ENCODE peak calls at places on chromosomes 6 and 20, in six cellular contexts. One of them, this sample, is unnamed.

GRCh38 chr6:112231609-112232060 is 22.7 kb downstream of the LAMA4 start:
- DNase-seq in NCI-H226: no peak
- DNase-seq in mammary epithelial cell: peak; percentile 68
- DNase-seq in activated T-helper 9 cell treated with anti-CD3 and anti-CD28 coated beads, Interleukin-2, amount 50 U/mL, for 16 hours: no peak
- DNase-seq in AML-193: no peak
- DNase-seq in stimulated activated CD4-positive, alpha-beta T cell treated with anti-CD3 and anti-CD28 coated beads, TNF-alpha, amount 100 ng/mL, for 1 hour: no peak
- DNase-seq in this sample: no peak

GRCh38 chr6:92124126-92124525 is 1295.2 kb downstream of the EPHA7 start:
- DNase-seq in AML-193: no peak
- DNase-seq in mammary epithelial cell: no peak
- DNase-seq in NCI-H226: no peak
- DNase-seq in activated T-helper 9 cell treated with anti-CD3 and anti-CD28 coated beads, Interleukin-2, amount 50 U/mL, for 16 hours: no peak
- DNase-seq in stimulated activated CD4-positive, alpha-beta T cell treated with anti-CD3 and anti-CD28 coated beads, TNF-alpha, amount 100 ng/mL, for 1 hour: no peak
- DNase-seq in this sample: no peak

GRCh38 chr20:7974785-7975435 is 34.7 kb upstream of the HAO1 start:
- DNase-seq in activated T-helper 9 cell treated with anti-CD3 and anti-CD28 coated beads, Interleukin-2, amount 50 U/mL, for 16 hours: no peak
- DNase-seq in AML-193: no peak
- DNase-seq in NCI-H226: no peak
- DNase-seq in mammary epithelial cell: no peak
- DNase-seq in stimulated activated CD4-positive, alpha-beta T cell treated with anti-CD3 and anti-CD28 coated beads, TNF-alpha, amount 100 ng/mL, for 1 hour: no peak
- DNase-seq in this sample: no peak

GRCh38 chr6:137717074-137718073 is 149.7 kb upstream of the TNFAIP3 start:
- DNase-seq in NCI-H226: peak; percentile 3
- DNase-seq in mammary epithelial cell: peak; percentile 98
- DNase-seq in AML-193: no peak
- DNase-seq in stimulated activated CD4-positive, alpha-beta T cell treated with anti-CD3 and anti-CD28 coated beads, TNF-alpha, amount 100 ng/mL, for 1 hour: peak; percentile 33
- DNase-seq in activated T-helper 9 cell treated with anti-CD3 and anti-CD28 coated beads, Interleukin-2, amount 50 U/mL, for 16 hours: peak; percentile 61
- DNase-seq in this sample: peak; percentile 98

GRCh38 chr6:26470643-26471042 is 12.9 kb downstream of the BTN2A1 start:
- DNase-seq in AML-193: no peak
- DNase-seq in mammary epithelial cell: no peak
- DNase-seq in activated T-helper 9 cell treated with anti-CD3 and anti-CD28 coated beads, Interleukin-2, amount 50 U/mL, for 16 hours: no peak
- DNase-seq in NCI-H226: no peak
- DNase-seq in stimulated activated CD4-positive, alpha-beta T cell treated with anti-CD3 and anti-CD28 coated beads, TNF-alpha, amount 100 ng/mL, for 1 hour: no peak
- DNase-seq in this sample: no peak

GRCh38 chr20:49282584-49283171 is 4.8 kb upstream of the ZNFX1 start:
- DNase-seq in activated T-helper 9 cell treated with anti-CD3 and anti-CD28 coated beads, Interleukin-2, amount 50 U/mL, for 16 hours: no peak
- DNase-seq in stimulated activated CD4-positive, alpha-beta T cell treated with anti-CD3 and anti-CD28 coated beads, TNF-alpha, amount 100 ng/mL, for 1 hour: no peak
- DNase-seq in mammary epithelial cell: no peak
- DNase-seq in NCI-H226: no peak
- DNase-seq in AML-193: no peak
- DNase-seq in this sample: peak; percentile 10

GRCh38 chr6:106519460-106520394 is 109.6 kb downstream of the RTN4IP1 start:
- DNase-seq in stimulated activated CD4-positive, alpha-beta T cell treated with anti-CD3 and anti-CD28 coated beads, TNF-alpha, amount 100 ng/mL, for 1 hour: peak; percentile 45
- DNase-seq in AML-193: peak; percentile 94
- DNase-seq in NCI-H226: peak; percentile 43
- DNase-seq in activated T-helper 9 cell treated with anti-CD3 and anti-CD28 coated beads, Interleukin-2, amount 50 U/mL, for 16 hours: peak; percentile 69
- DNase-seq in mammary epithelial cell: peak; percentile 96
- DNase-seq in this sample: peak; percentile 48

GRCh38 chr6:109073344-109074235 is 21.1 kb downstream of the SESN1 start:
- DNase-seq in AML-193: peak; percentile 81
- DNase-seq in activated T-helper 9 cell treated with anti-CD3 and anti-CD28 coated beads, Interleukin-2, amount 50 U/mL, for 16 hours: no peak
- DNase-seq in mammary epithelial cell: peak; percentile 53
- DNase-seq in NCI-H226: peak; percentile 24
- DNase-seq in stimulated activated CD4-positive, alpha-beta T cell treated with anti-CD3 and anti-CD28 coated beads, TNF-alpha, amount 100 ng/mL, for 1 hour: peak; percentile 13
- DNase-seq in this sample: peak; percentile 93

GRCh38 chr20:58208944-58209343 is 19.5 kb downstream of the ANKRD60 start:
- DNase-seq in stimulated activated CD4-positive, alpha-beta T cell treated with anti-CD3 and anti-CD28 coated beads, TNF-alpha, amount 100 ng/mL, for 1 hour: no peak
- DNase-seq in activated T-helper 9 cell treated with anti-CD3 and anti-CD28 coated beads, Interleukin-2, amount 50 U/mL, for 16 hours: no peak
- DNase-seq in NCI-H226: no peak
- DNase-seq in AML-193: no peak
- DNase-seq in mammary epithelial cell: no peak
- DNase-seq in this sample: no peak

GRCh38 chr6:51559059-51559458 is 528.4 kb downstream of the PKHD1 start:
- DNase-seq in activated T-helper 9 cell treated with anti-CD3 and anti-CD28 coated beads, Interleukin-2, amount 50 U/mL, for 16 hours: no peak
- DNase-seq in NCI-H226: no peak
- DNase-seq in mammary epithelial cell: peak; percentile 38
- DNase-seq in stimulated activated CD4-positive, alpha-beta T cell treated with anti-CD3 and anti-CD28 coated beads, TNF-alpha, amount 100 ng/mL, for 1 hour: no peak
- DNase-seq in AML-193: no peak
- DNase-seq in this sample: peak; percentile 60

GRCh38 chr6:56914791-56915658 is 39.9 kb upstream of the BEND6 start:
- DNase-seq in activated T-helper 9 cell treated with anti-CD3 and anti-CD28 coated beads, Interleukin-2, amount 50 U/mL, for 16 hours: no peak
- DNase-seq in AML-193: no peak
- DNase-seq in stimulated activated CD4-positive, alpha-beta T cell treated with anti-CD3 and anti-CD28 coated beads, TNF-alpha, amount 100 ng/mL, for 1 hour: no peak
- DNase-seq in mammary epithelial cell: no peak
- DNase-seq in NCI-H226: no peak
- DNase-seq in this sample: peak; percentile 16

GRCh38 chr20:39069976-39070375 is 107.8 kb downstream of the DHX35 start:
- DNase-seq in AML-193: no peak
- DNase-seq in NCI-H226: no peak
- DNase-seq in mammary epithelial cell: peak; percentile 45
- DNase-seq in stimulated activated CD4-positive, alpha-beta T cell treated with anti-CD3 and anti-CD28 coated beads, TNF-alpha, amount 100 ng/mL, for 1 hour: no peak
- DNase-seq in activated T-helper 9 cell treated with anti-CD3 and anti-CD28 coated beads, Interleukin-2, amount 50 U/mL, for 16 hours: no peak
- DNase-seq in this sample: no peak

GRCh38 chr20:62338294-62338620 is 28.9 kb downstream of the LAMA5 start:
- DNase-seq in mammary epithelial cell: no peak
- DNase-seq in AML-193: no peak
- DNase-seq in stimulated activated CD4-positive, alpha-beta T cell treated with anti-CD3 and anti-CD28 coated beads, TNF-alpha, amount 100 ng/mL, for 1 hour: no peak
- DNase-seq in activated T-helper 9 cell treated with anti-CD3 and anti-CD28 coated beads, Interleukin-2, amount 50 U/mL, for 16 hours: no peak
- DNase-seq in NCI-H226: no peak
- DNase-seq in this sample: no peak

GRCh38 chr6:48307583-48307982 is 196.6 kb upstream of the PTCHD4 start:
- DNase-seq in AML-193: no peak
- DNase-seq in NCI-H226: no peak
- DNase-seq in mammary epithelial cell: no peak
- DNase-seq in activated T-helper 9 cell treated with anti-CD3 and anti-CD28 coated beads, Interleukin-2, amount 50 U/mL, for 16 hours: no peak
- DNase-seq in stimulated activated CD4-positive, alpha-beta T cell treated with anti-CD3 and anti-CD28 coated beads, TNF-alpha, amount 100 ng/mL, for 1 hour: no peak
- DNase-seq in this sample: no peak

GRCh38 chr6:139891471-139891870 is 517.0 kb upstream of the CITED2 start:
- DNase-seq in activated T-helper 9 cell treated with anti-CD3 and anti-CD28 coated beads, Interleukin-2, amount 50 U/mL, for 16 hours: no peak
- DNase-seq in AML-193: no peak
- DNase-seq in mammary epithelial cell: no peak
- DNase-seq in stimulated activated CD4-positive, alpha-beta T cell treated with anti-CD3 and anti-CD28 coated beads, TNF-alpha, amount 100 ng/mL, for 1 hour: no peak
- DNase-seq in NCI-H226: no peak
- DNase-seq in this sample: no peak

GRCh38 chr6:156024339-156024738 is 568.7 kb upstream of the NOX3 start:
- DNase-seq in AML-193: no peak
- DNase-seq in stimulated activated CD4-positive, alpha-beta T cell treated with anti-CD3 and anti-CD28 coated beads, TNF-alpha, amount 100 ng/mL, for 1 hour: no peak
- DNase-seq in mammary epithelial cell: no peak
- DNase-seq in activated T-helper 9 cell treated with anti-CD3 and anti-CD28 coated beads, Interleukin-2, amount 50 U/mL, for 16 hours: no peak
- DNase-seq in NCI-H226: no peak
- DNase-seq in this sample: no peak

GRCh38 chr20:11792229-11792953 is 125.3 kb upstream of the BTBD3 start:
- DNase-seq in mammary epithelial cell: peak; percentile 36
- DNase-seq in NCI-H226: no peak
- DNase-seq in activated T-helper 9 cell treated with anti-CD3 and anti-CD28 coated beads, Interleukin-2, amount 50 U/mL, for 16 hours: no peak
- DNase-seq in AML-193: no peak
- DNase-seq in stimulated activated CD4-positive, alpha-beta T cell treated with anti-CD3 and anti-CD28 coated beads, TNF-alpha, amount 100 ng/mL, for 1 hour: no peak
- DNase-seq in this sample: no peak

GRCh38 chr20:49052334-49052733 is 6.2 kb downstream of the CSE1L start:
- DNase-seq in mammary epithelial cell: peak; percentile 31
- DNase-seq in stimulated activated CD4-positive, alpha-beta T cell treated with anti-CD3 and anti-CD28 coated beads, TNF-alpha, amount 100 ng/mL, for 1 hour: no peak
- DNase-seq in NCI-H226: peak; percentile 4
- DNase-seq in activated T-helper 9 cell treated with anti-CD3 and anti-CD28 coated beads, Interleukin-2, amount 50 U/mL, for 16 hours: no peak
- DNase-seq in AML-193: peak; percentile 10
- DNase-seq in this sample: no peak

GRCh38 chr6:128208851-128209580 is 308.2 kb upstream of the THEMIS start:
- DNase-seq in AML-193: no peak
- DNase-seq in NCI-H226: peak; percentile 78
- DNase-seq in activated T-helper 9 cell treated with anti-CD3 and anti-CD28 coated beads, Interleukin-2, amount 50 U/mL, for 16 hours: no peak
- DNase-seq in mammary epithelial cell: peak; percentile 41
- DNase-seq in stimulated activated CD4-positive, alpha-beta T cell treated with anti-CD3 and anti-CD28 coated beads, TNF-alpha, amount 100 ng/mL, for 1 hour: no peak
- DNase-seq in this sample: no peak

GRCh38 chr20:15654208-15654649 is 919.0 kb downstream of the KIF16B start:
- DNase-seq in mammary epithelial cell: peak; percentile 55
- DNase-seq in stimulated activated CD4-positive, alpha-beta T cell treated with anti-CD3 and anti-CD28 coated beads, TNF-alpha, amount 100 ng/mL, for 1 hour: no peak
- DNase-seq in NCI-H226: peak; percentile 34
- DNase-seq in activated T-helper 9 cell treated with anti-CD3 and anti-CD28 coated beads, Interleukin-2, amount 50 U/mL, for 16 hours: no peak
- DNase-seq in AML-193: peak; percentile 71
- DNase-seq in this sample: peak; percentile 90

GRCh38 chr6:14638932-14639875 is 521.6 kb downstream of the CD83 start:
- DNase-seq in NCI-H226: no peak
- DNase-seq in activated T-helper 9 cell treated with anti-CD3 and anti-CD28 coated beads, Interleukin-2, amount 50 U/mL, for 16 hours: no peak
- DNase-seq in AML-193: peak; percentile 57
- DNase-seq in stimulated activated CD4-positive, alpha-beta T cell treated with anti-CD3 and anti-CD28 coated beads, TNF-alpha, amount 100 ng/mL, for 1 hour: no peak
- DNase-seq in mammary epithelial cell: no peak
- DNase-seq in this sample: peak; percentile 2

GRCh38 chr6:9799582-9799981 is 615.3 kb downstream of the TFAP2A start:
- DNase-seq in AML-193: peak; percentile 84
- DNase-seq in stimulated activated CD4-positive, alpha-beta T cell treated with anti-CD3 and anti-CD28 coated beads, TNF-alpha, amount 100 ng/mL, for 1 hour: no peak
- DNase-seq in mammary epithelial cell: no peak
- DNase-seq in NCI-H226: no peak
- DNase-seq in activated T-helper 9 cell treated with anti-CD3 and anti-CD28 coated beads, Interleukin-2, amount 50 U/mL, for 16 hours: no peak
- DNase-seq in this sample: no peak

GRCh38 chr20:48010623-48011022 is 225.3 kb upstream of the SULF2 start:
- DNase-seq in AML-193: no peak
- DNase-seq in NCI-H226: no peak
- DNase-seq in mammary epithelial cell: no peak
- DNase-seq in stimulated activated CD4-positive, alpha-beta T cell treated with anti-CD3 and anti-CD28 coated beads, TNF-alpha, amount 100 ng/mL, for 1 hour: no peak
- DNase-seq in activated T-helper 9 cell treated with anti-CD3 and anti-CD28 coated beads, Interleukin-2, amount 50 U/mL, for 16 hours: no peak
- DNase-seq in this sample: no peak

GRCh38 chr6:131062245-131063027 is 609 bp downstream of the EPB41L2 start:
- DNase-seq in NCI-H226: no peak
- DNase-seq in AML-193: peak; percentile 24
- DNase-seq in mammary epithelial cell: no peak
- DNase-seq in activated T-helper 9 cell treated with anti-CD3 and anti-CD28 coated beads, Interleukin-2, amount 50 U/mL, for 16 hours: peak; percentile 6
- DNase-seq in stimulated activated CD4-positive, alpha-beta T cell treated with anti-CD3 and anti-CD28 coated beads, TNF-alpha, amount 100 ng/mL, for 1 hour: no peak
- DNase-seq in this sample: peak; percentile 1

GRCh38 chr20:11067359-11067758 is 393.6 kb upstream of the JAG1 start:
- DNase-seq in AML-193: no peak
- DNase-seq in NCI-H226: no peak
- DNase-seq in mammary epithelial cell: no peak
- DNase-seq in activated T-helper 9 cell treated with anti-CD3 and anti-CD28 coated beads, Interleukin-2, amount 50 U/mL, for 16 hours: no peak
- DNase-seq in stimulated activated CD4-positive, alpha-beta T cell treated with anti-CD3 and anti-CD28 coated beads, TNF-alpha, amount 100 ng/mL, for 1 hour: no peak
- DNase-seq in this sample: no peak

GRCh38 chr6:111750753-111751684 is 122.2 kb downstream of the FYN start:
- DNase-seq in AML-193: no peak
- DNase-seq in activated T-helper 9 cell treated with anti-CD3 and anti-CD28 coated beads, Interleukin-2, amount 50 U/mL, for 16 hours: peak; percentile 20
- DNase-seq in mammary epithelial cell: no peak
- DNase-seq in stimulated activated CD4-positive, alpha-beta T cell treated with anti-CD3 and anti-CD28 coated beads, TNF-alpha, amount 100 ng/mL, for 1 hour: peak; percentile 34
- DNase-seq in NCI-H226: no peak
- DNase-seq in this sample: no peak

This sample was measured in trophoblast cell.